ENCODE peak calls at places on chromosomes 1 and 21, in seven cellular contexts. One of them, this sample, is unnamed.

GRCh38 chr1:10495942-10496341 is 21.2 kb downstream of the PEX14 start:
- DNase-seq in cardiac muscle cell: no peak
- DNase-seq in GM13977: no peak
- DNase-seq in thoracic aorta: no peak
- DNase-seq in mammary epithelial cell: peak; percentile 100
- DNase-seq in uterus: no peak
- DNase-seq in AG09309: no peak
- DNase-seq in this sample: no peak

GRCh38 chr1:12572506-12572905 is 45.5 kb downstream of the DHRS3 start:
- DNase-seq in thoracic aorta: no peak
- DNase-seq in uterus: no peak
- DNase-seq in AG09309: no peak
- DNase-seq in cardiac muscle cell: no peak
- DNase-seq in mammary epithelial cell: peak; percentile 36
- DNase-seq in GM13977: no peak
- DNase-seq in this sample: no peak

GRCh38 chr21:35268261-35268660 is 219.2 kb upstream of the RUNX1 start:
- DNase-seq in uterus: no peak
- DNase-seq in thoracic aorta: no peak
- DNase-seq in AG09309: no peak
- DNase-seq in mammary epithelial cell: no peak
- DNase-seq in cardiac muscle cell: no peak
- DNase-seq in GM13977: no peak
- DNase-seq in this sample: no peak

GRCh38 chr1:43984855-43985254 is 5.8 kb downstream of the B4GALT2 start:
- DNase-seq in GM13977: no peak
- DNase-seq in cardiac muscle cell: no peak
- DNase-seq in AG09309: no peak
- DNase-seq in mammary epithelial cell: no peak
- DNase-seq in thoracic aorta: no peak
- DNase-seq in uterus: peak; percentile 13
- DNase-seq in this sample: no peak

GRCh38 chr1:106937104-106937503 is 119.4 kb upstream of the PRMT6 start:
- DNase-seq in GM13977: no peak
- DNase-seq in mammary epithelial cell: peak; percentile 90
- DNase-seq in thoracic aorta: no peak
- DNase-seq in uterus: no peak
- DNase-seq in cardiac muscle cell: no peak
- DNase-seq in AG09309: peak; percentile 77
- DNase-seq in this sample: no peak

GRCh38 chr1:225754940-225755635 is 22.5 kb upstream of the SRP9 start:
- DNase-seq in AG09309: peak; percentile 88
- DNase-seq in mammary epithelial cell: peak; percentile 77
- DNase-seq in cardiac muscle cell: no peak
- DNase-seq in uterus: peak; percentile 42
- DNase-seq in GM13977: no peak
- DNase-seq in thoracic aorta: no peak
- DNase-seq in this sample: no peak

GRCh38 chr21:41715649-41716321 is 51.1 kb downstream of the RIPK4 start:
- DNase-seq in cardiac muscle cell: peak; percentile 49
- DNase-seq in AG09309: no peak
- DNase-seq in thoracic aorta: no peak
- DNase-seq in uterus: no peak
- DNase-seq in GM13977: no peak
- DNase-seq in mammary epithelial cell: peak; percentile 98
- DNase-seq in this sample: no peak

GRCh38 chr1:9321480-9321849 is 28.8 kb downstream of the SPSB1 start:
- DNase-seq in uterus: peak; percentile 60
- DNase-seq in GM13977: no peak
- DNase-seq in mammary epithelial cell: peak; percentile 86
- DNase-seq in AG09309: peak; percentile 38
- DNase-seq in cardiac muscle cell: no peak
- DNase-seq in thoracic aorta: no peak
- DNase-seq in this sample: no peak

GRCh38 chr1:14265515-14265914 is 333.0 kb upstream of the KAZN start:
- DNase-seq in mammary epithelial cell: no peak
- DNase-seq in uterus: no peak
- DNase-seq in thoracic aorta: no peak
- DNase-seq in AG09309: no peak
- DNase-seq in GM13977: no peak
- DNase-seq in cardiac muscle cell: no peak
- DNase-seq in this sample: no peak

GRCh38 chr1:241603626-241604337 is 36.4 kb downstream of the CHML start:
- DNase-seq in mammary epithelial cell: peak; percentile 82
- DNase-seq in thoracic aorta: no peak
- DNase-seq in uterus: no peak
- DNase-seq in cardiac muscle cell: no peak
- DNase-seq in GM13977: no peak
- DNase-seq in AG09309: peak; percentile 43
- DNase-seq in this sample: no peak

GRCh38 chr1:229148041-229148671 is 122.8 kb upstream of the RAB4A start:
- DNase-seq in GM13977: no peak
- DNase-seq in mammary epithelial cell: no peak
- DNase-seq in AG09309: no peak
- DNase-seq in thoracic aorta: no peak
- DNase-seq in uterus: no peak
- DNase-seq in cardiac muscle cell: peak; percentile 65
- DNase-seq in this sample: no peak

GRCh38 chr21:28633803-28634572 is 358.7 kb downstream of the LTN1 start:
- DNase-seq in thoracic aorta: peak; percentile 36
- DNase-seq in AG09309: peak; percentile 85
- DNase-seq in cardiac muscle cell: no peak
- DNase-seq in mammary epithelial cell: peak; percentile 89
- DNase-seq in uterus: peak; percentile 40
- DNase-seq in GM13977: no peak
- DNase-seq in this sample: no peak

GRCh38 chr1:55951291-55951690 is 628.1 kb downstream of the PLPP3 start:
- DNase-seq in GM13977: no peak
- DNase-seq in mammary epithelial cell: no peak
- DNase-seq in AG09309: no peak
- DNase-seq in cardiac muscle cell: no peak
- DNase-seq in uterus: no peak
- DNase-seq in thoracic aorta: no peak
- DNase-seq in this sample: no peak

GRCh38 chr1:52368383-52369172 is 2.6 kb upstream of the CC2D1B start:
- DNase-seq in mammary epithelial cell: peak; percentile 97
- DNase-seq in GM13977: peak; percentile 72
- DNase-seq in cardiac muscle cell: peak; percentile 77
- DNase-seq in thoracic aorta: no peak
- DNase-seq in uterus: no peak
- DNase-seq in AG09309: no peak
- DNase-seq in this sample: peak; percentile 69

GRCh38 chr21:16794944-16795343 is 717.9 kb upstream of the CXADR start:
- DNase-seq in AG09309: peak; percentile 67
- DNase-seq in thoracic aorta: no peak
- DNase-seq in mammary epithelial cell: peak; percentile 52
- DNase-seq in uterus: peak; percentile 51
- DNase-seq in GM13977: no peak
- DNase-seq in cardiac muscle cell: no peak
- DNase-seq in this sample: no peak

GRCh38 chr1:221435510-221435909 is 306.4 kb downstream of the DUSP10 start:
- DNase-seq in GM13977: peak; percentile 53
- DNase-seq in thoracic aorta: no peak
- DNase-seq in mammary epithelial cell: peak; percentile 37
- DNase-seq in AG09309: no peak
- DNase-seq in cardiac muscle cell: peak; percentile 56
- DNase-seq in uterus: no peak
- DNase-seq in this sample: peak; percentile 52

GRCh38 chr1:53415432-53415831 is 43.8 kb upstream of the DMRTB1 start:
- DNase-seq in GM13977: no peak
- DNase-seq in cardiac muscle cell: no peak
- DNase-seq in uterus: no peak
- DNase-seq in AG09309: no peak
- DNase-seq in thoracic aorta: no peak
- DNase-seq in mammary epithelial cell: no peak
- DNase-seq in this sample: no peak

GRCh38 chr21:33199516-33200217 is 30.1 kb upstream of the IFNAR2 start:
- DNase-seq in AG09309: peak; percentile 79
- DNase-seq in uterus: peak; percentile 90
- DNase-seq in mammary epithelial cell: peak; percentile 86
- DNase-seq in thoracic aorta: peak; percentile 74
- DNase-seq in GM13977: peak; percentile 76
- DNase-seq in cardiac muscle cell: peak; percentile 89
- DNase-seq in this sample: peak; percentile 73

GRCh38 chr1:10510520-10511493 is 36.1 kb downstream of the PEX14 start:
- DNase-seq in mammary epithelial cell: peak; percentile 87
- DNase-seq in thoracic aorta: no peak
- DNase-seq in GM13977: peak; percentile 89
- DNase-seq in cardiac muscle cell: no peak
- DNase-seq in uterus: no peak
- DNase-seq in AG09309: peak; percentile 68
- DNase-seq in this sample: peak; percentile 84

GRCh38 chr21:31282095-31282709 is 61.9 kb downstream of the TIAM1 start:
- DNase-seq in AG09309: peak; percentile 91
- DNase-seq in GM13977: no peak
- DNase-seq in cardiac muscle cell: peak; percentile 38
- DNase-seq in mammary epithelial cell: peak; percentile 34
- DNase-seq in uterus: no peak
- DNase-seq in thoracic aorta: no peak
- DNase-seq in this sample: no peak

GRCh38 chr1:18948913-18949688 is 7.4 kb downstream of the IFFO2 start:
- DNase-seq in mammary epithelial cell: peak; percentile 53
- DNase-seq in uterus: peak; percentile 68
- DNase-seq in GM13977: no peak
- DNase-seq in AG09309: no peak
- DNase-seq in thoracic aorta: no peak
- DNase-seq in cardiac muscle cell: peak; percentile 35
- DNase-seq in this sample: no peak
- TF ChIP-seq CTCF in mammary epithelial cell: no peak
- TF ChIP-seq CTCF in uterus: peak; percentile 5
- TF ChIP-seq CTCF in GM13977: no peak
- TF ChIP-seq CTCF in AG09309: no peak
- TF ChIP-seq CTCF in thoracic aorta: no peak
- TF ChIP-seq CTCF in cardiac muscle cell: no peak
- TF ChIP-seq CTCF in this sample: no peak

GRCh38 chr1:149936992-149937705 is 470 bp upstream of the MTMR11 start:
- DNase-seq in thoracic aorta: no peak
- DNase-seq in mammary epithelial cell: peak; percentile 95
- DNase-seq in uterus: no peak
- DNase-seq in cardiac muscle cell: no peak
- DNase-seq in GM13977: no peak
- DNase-seq in AG09309: no peak
- DNase-seq in this sample: no peak
- TF ChIP-seq CTCF in thoracic aorta: no peak
- TF ChIP-seq CTCF in mammary epithelial cell: no peak
- TF ChIP-seq CTCF in uterus: no peak
- TF ChIP-seq CTCF in cardiac muscle cell: no peak
- TF ChIP-seq CTCF in GM13977: no peak
- TF ChIP-seq CTCF in AG09309: no peak
- TF ChIP-seq CTCF in this sample: no peak

GRCh38 chr1:1345384-1345783 is 3.8 kb downstream of the DVL1 start:
- DNase-seq in AG09309: no peak
- DNase-seq in GM13977: no peak
- DNase-seq in mammary epithelial cell: peak; percentile 36
- DNase-seq in cardiac muscle cell: no peak
- DNase-seq in thoracic aorta: no peak
- DNase-seq in uterus: no peak
- DNase-seq in this sample: no peak

GRCh38 chr1:1343811-1344421 is 5.3 kb downstream of the DVL1 start:
- DNase-seq in uterus: no peak
- DNase-seq in mammary epithelial cell: no peak
- DNase-seq in GM13977: no peak
- DNase-seq in AG09309: no peak
- DNase-seq in cardiac muscle cell: no peak
- DNase-seq in thoracic aorta: no peak
- DNase-seq in this sample: no peak

GRCh38 chr1:1346501-1346890 is 2.7 kb downstream of the DVL1 start:
- DNase-seq in thoracic aorta: no peak
- DNase-seq in mammary epithelial cell: no peak
- DNase-seq in AG09309: no peak
- DNase-seq in cardiac muscle cell: no peak
- DNase-seq in GM13977: no peak
- DNase-seq in uterus: no peak
- DNase-seq in this sample: no peak

GRCh38 chr1:1345860-1346500 is 3.2 kb downstream of the DVL1 start:
- DNase-seq in thoracic aorta: no peak
- DNase-seq in AG09309: no peak
- DNase-seq in mammary epithelial cell: no peak
- DNase-seq in uterus: no peak
- DNase-seq in cardiac muscle cell: no peak
- DNase-seq in GM13977: no peak
- DNase-seq in this sample: no peak

DNA sequence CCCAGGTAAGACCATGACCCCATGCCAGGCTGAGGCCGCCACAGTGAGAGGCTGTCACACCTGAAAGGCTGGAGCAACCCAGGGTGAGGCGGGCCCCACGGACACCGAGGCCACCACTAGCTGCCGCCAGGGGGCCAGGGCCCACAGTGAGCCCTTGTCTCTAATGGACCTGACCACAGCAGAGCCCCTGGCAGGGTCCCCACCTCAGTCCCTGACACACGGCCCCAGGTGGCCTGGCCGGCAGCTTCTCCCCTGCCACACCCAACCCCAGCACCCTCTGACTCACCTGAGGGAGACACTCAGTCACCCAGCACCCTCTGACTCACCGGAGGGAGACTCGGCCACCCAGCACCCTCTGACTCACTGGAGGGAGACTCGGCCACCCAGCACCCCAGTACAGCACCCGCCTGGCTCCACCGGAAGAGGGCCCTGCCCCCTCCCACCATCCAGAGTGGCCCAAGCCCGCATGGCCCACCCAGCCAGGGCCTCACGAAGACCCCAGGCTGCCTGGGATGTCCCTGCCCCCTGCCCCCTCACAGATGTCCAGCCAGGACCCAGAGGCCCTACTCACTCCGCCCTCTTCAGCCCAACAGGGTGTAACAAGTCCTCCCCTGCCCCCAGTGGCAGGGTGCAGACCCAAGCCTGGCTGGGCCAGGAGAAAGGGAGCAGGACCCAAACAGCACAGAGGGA is 4.4 kb downstream of the DVL1 start:
- DNase-seq in thoracic aorta: no peak
- DNase-seq in mammary epithelial cell: peak; percentile 97
- DNase-seq in cardiac muscle cell: peak; percentile 50
- DNase-seq in AG09309: no peak
- DNase-seq in GM13977: no peak
- DNase-seq in uterus: no peak
- DNase-seq in this sample: no peak
- TF ChIP-seq CTCF in thoracic aorta: peak; percentile 28
- TF ChIP-seq CTCF in mammary epithelial cell: peak; percentile 47
- TF ChIP-seq CTCF in cardiac muscle cell: peak; percentile 54
- TF ChIP-seq CTCF in AG09309: peak; percentile 52
- TF ChIP-seq CTCF in GM13977: no peak
- TF ChIP-seq CTCF in uterus: no peak
- TF ChIP-seq CTCF in this sample: no peak

DNA sequence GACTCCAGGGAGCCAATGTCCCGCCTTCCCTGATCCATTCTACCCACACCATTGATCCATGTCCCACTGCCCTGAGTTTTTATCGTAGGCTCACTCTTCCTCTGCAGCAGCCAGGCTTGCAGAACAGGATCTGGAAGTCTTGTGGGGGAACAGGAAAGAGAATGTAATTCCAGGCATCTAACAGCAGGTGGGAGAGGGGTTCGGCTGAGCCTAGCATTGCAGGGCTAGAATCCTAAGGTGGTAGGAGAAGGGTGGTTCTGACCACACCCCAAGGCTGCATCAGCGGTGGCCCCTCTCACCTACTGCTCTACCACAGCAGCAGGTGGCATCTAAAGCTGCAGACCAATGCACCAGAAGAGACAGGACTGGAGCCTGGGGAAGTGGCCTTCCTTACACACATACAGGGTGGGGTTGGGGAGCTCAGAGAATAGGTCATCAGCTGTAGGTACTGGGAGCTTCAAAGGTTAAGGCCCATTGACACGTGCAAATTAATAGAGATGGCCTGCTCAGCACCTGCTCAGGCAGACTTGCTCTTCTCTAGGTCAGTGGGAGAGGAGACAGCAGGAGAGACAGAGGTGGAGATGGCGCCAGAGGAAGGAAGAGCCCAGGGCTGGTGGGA is 20.5 kb downstream of the KNCN start:
- DNase-seq in GM13977: no peak
- DNase-seq in mammary epithelial cell: no peak
- DNase-seq in uterus: no peak
- DNase-seq in thoracic aorta: no peak
- DNase-seq in cardiac muscle cell: peak; percentile 28
- DNase-seq in AG09309: no peak
- DNase-seq in this sample: no peak
- TF ChIP-seq CTCF in GM13977: no peak
- TF ChIP-seq CTCF in mammary epithelial cell: peak; percentile 29
- TF ChIP-seq CTCF in uterus: no peak
- TF ChIP-seq CTCF in thoracic aorta: no peak
- TF ChIP-seq CTCF in cardiac muscle cell: peak; percentile 24
- TF ChIP-seq CTCF in AG09309: peak; percentile 20
- TF ChIP-seq CTCF in this sample: no peak

This sample was measured in GM10248.